ENCODE peak calls at places on chromosomes 6 and 20, in six cellular contexts. One of them, this sample, is unnamed.
A peak's percentile ranks its signal among the peaks of the same experiment; 100 is the strongest.

GRCh38 chr6:79094938-79095337 is 16.9 kb upstream of the PHIP start:
- DNase-seq in neural progenitor cell: no peak
- DNase-seq in breast epithelium: no peak
- DNase-seq in kidney: no peak
- DNase-seq in cardiac muscle cell: no peak
- DNase-seq in prostate gland: no peak
- DNase-seq in this sample: no peak

GRCh38 chr6:102553214-102553613 is 1159.7 kb downstream of the GRIK2 start:
- DNase-seq in neural progenitor cell: no peak
- DNase-seq in breast epithelium: no peak
- DNase-seq in kidney: no peak
- DNase-seq in cardiac muscle cell: no peak
- DNase-seq in prostate gland: no peak
- DNase-seq in this sample: no peak

GRCh38 chr6:107708435-107708834 is 115.7 kb downstream of the SCML4 start:
- DNase-seq in neural progenitor cell: no peak
- DNase-seq in breast epithelium: no peak
- DNase-seq in kidney: no peak
- DNase-seq in cardiac muscle cell: no peak
- DNase-seq in prostate gland: no peak
- DNase-seq in this sample: no peak

GRCh38 chr6:110432285-110432899 is 17.0 kb upstream of the DDO start:
- DNase-seq in neural progenitor cell: no peak
- DNase-seq in breast epithelium: no peak
- DNase-seq in kidney: no peak
- DNase-seq in cardiac muscle cell: peak; percentile 8
- DNase-seq in prostate gland: no peak
- DNase-seq in this sample: no peak

GRCh38 chr20:8155229-8155628 is 23.2 kb downstream of the PLCB1 start:
- DNase-seq in neural progenitor cell: no peak
- DNase-seq in breast epithelium: no peak
- DNase-seq in kidney: no peak
- DNase-seq in cardiac muscle cell: no peak
- DNase-seq in prostate gland: no peak
- DNase-seq in this sample: no peak

GRCh38 chr6:80098392-80098791 is 8.1 kb upstream of the BCKDHB start:
- DNase-seq in neural progenitor cell: no peak
- DNase-seq in breast epithelium: no peak
- DNase-seq in kidney: no peak
- DNase-seq in cardiac muscle cell: no peak
- DNase-seq in prostate gland: no peak
- DNase-seq in this sample: no peak

GRCh38 chr6:82711105-82711829 is 347.6 kb downstream of the TPBG start:
- DNase-seq in neural progenitor cell: no peak
- DNase-seq in breast epithelium: no peak
- DNase-seq in kidney: no peak
- DNase-seq in cardiac muscle cell: no peak
- DNase-seq in prostate gland: no peak
- DNase-seq in this sample: no peak

GRCh38 chr20:53708129-53708968 is 114.7 kb upstream of the ZNF217 start:
- DNase-seq in neural progenitor cell: peak; percentile 16
- DNase-seq in breast epithelium: no peak
- DNase-seq in kidney: no peak
- DNase-seq in cardiac muscle cell: no peak
- DNase-seq in prostate gland: no peak
- DNase-seq in this sample: no peak

GRCh38 chr6:31175961-31176360 is 5.5 kb upstream of the POU5F1 start:
- DNase-seq in neural progenitor cell: no peak
- DNase-seq in breast epithelium: no peak
- DNase-seq in kidney: peak; percentile 16
- DNase-seq in cardiac muscle cell: peak; percentile 69
- DNase-seq in prostate gland: no peak
- DNase-seq in this sample: no peak

GRCh38 chr20:19045366-19045765 is 167.1 kb upstream of the SLC24A3 start:
- DNase-seq in neural progenitor cell: no peak
- DNase-seq in breast epithelium: no peak
- DNase-seq in kidney: no peak
- DNase-seq in cardiac muscle cell: no peak
- DNase-seq in prostate gland: no peak
- DNase-seq in this sample: no peak

GRCh38 chr6:159929819-159930218 is 39.0 kb downstream of the MAS1 start:
- DNase-seq in neural progenitor cell: no peak
- DNase-seq in breast epithelium: no peak
- DNase-seq in kidney: peak; percentile 78
- DNase-seq in cardiac muscle cell: peak; percentile 18
- DNase-seq in prostate gland: no peak
- DNase-seq in this sample: peak; percentile 80

GRCh38 chr20:63303095-63303666 is 10.2 kb downstream of the COL20A1 start:
- DNase-seq in neural progenitor cell: no peak
- DNase-seq in breast epithelium: no peak
- DNase-seq in kidney: no peak
- DNase-seq in cardiac muscle cell: no peak
- DNase-seq in prostate gland: no peak
- DNase-seq in this sample: no peak

GRCh38 chr20:47392721-47393073 is 36.2 kb upstream of the ZMYND8 start:
- DNase-seq in neural progenitor cell: no peak
- DNase-seq in breast epithelium: no peak
- DNase-seq in kidney: no peak
- DNase-seq in cardiac muscle cell: no peak
- DNase-seq in prostate gland: no peak
- DNase-seq in this sample: no peak

GRCh38 chr6:158910484-158911075 is 89.4 kb downstream of the RSPH3 start:
- DNase-seq in neural progenitor cell: peak; percentile 76
- DNase-seq in breast epithelium: peak; percentile 35
- DNase-seq in kidney: no peak
- DNase-seq in cardiac muscle cell: no peak
- DNase-seq in prostate gland: peak; percentile 79
- DNase-seq in this sample: peak; percentile 51

GRCh38 chr6:81751388-81752083 is 945 bp downstream of the TENT5A start:
- DNase-seq in neural progenitor cell: peak; percentile 62
- DNase-seq in breast epithelium: peak; percentile 28
- DNase-seq in kidney: peak; percentile 87
- DNase-seq in cardiac muscle cell: peak; percentile 62
- DNase-seq in prostate gland: peak; percentile 44
- DNase-seq in this sample: peak; percentile 65

GRCh38 chr6:128064540-128064895 is 163.7 kb upstream of the THEMIS start:
- DNase-seq in neural progenitor cell: no peak
- DNase-seq in breast epithelium: no peak
- DNase-seq in kidney: no peak
- DNase-seq in cardiac muscle cell: no peak
- DNase-seq in prostate gland: no peak
- DNase-seq in this sample: no peak

GRCh38 chr20:48832423-48832735 is 4.6 kb upstream of the PREX1 start:
- DNase-seq in neural progenitor cell: no peak
- DNase-seq in breast epithelium: no peak
- DNase-seq in kidney: no peak
- DNase-seq in cardiac muscle cell: no peak
- DNase-seq in prostate gland: no peak
- DNase-seq in this sample: no peak

GRCh38 chr6:158142789-158143188 is 25.3 kb downstream of the SERAC1 start:
- DNase-seq in neural progenitor cell: no peak
- DNase-seq in breast epithelium: peak; percentile 35
- DNase-seq in kidney: no peak
- DNase-seq in cardiac muscle cell: peak; percentile 43
- DNase-seq in prostate gland: peak; percentile 73
- DNase-seq in this sample: no peak

DNA sequence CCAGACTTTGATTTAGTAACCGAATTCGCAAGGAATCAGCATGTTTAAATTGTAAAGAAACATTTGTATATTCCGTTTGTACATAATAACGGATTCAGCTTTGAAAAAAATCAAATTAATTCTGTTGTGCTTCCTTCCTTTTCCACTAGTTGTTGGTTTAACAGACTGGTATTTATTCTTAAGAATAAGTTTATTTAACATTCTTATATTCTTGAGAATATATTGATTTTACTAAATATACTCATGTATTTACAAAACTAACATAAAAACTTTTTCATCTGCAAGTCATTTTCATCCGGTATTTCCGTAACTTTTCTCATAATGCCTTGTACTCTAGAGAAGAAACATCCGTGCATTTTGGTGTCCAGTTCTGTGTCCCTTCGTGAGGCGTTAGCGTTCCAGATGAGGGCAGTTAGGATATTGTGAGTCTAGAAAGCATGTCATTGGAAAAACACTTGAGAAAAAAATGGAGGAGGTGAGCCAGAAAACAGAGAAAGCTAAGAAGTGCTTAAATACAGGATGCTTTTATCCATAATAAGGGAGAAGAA is 1.6 kb downstream of the WRNIP1 start:
- DNase-seq in neural progenitor cell: no peak
- DNase-seq in breast epithelium: no peak
- DNase-seq in kidney: no peak
- DNase-seq in cardiac muscle cell: no peak
- DNase-seq in prostate gland: no peak
- DNase-seq in this sample: peak; percentile 45
- H3K36me3 ChIP-seq in neural progenitor cell: no peaks in the 10 kb centered on the region
- H3K36me3 ChIP-seq in breast epithelium: no peaks in the 10 kb centered on the region
- H3K36me3 ChIP-seq in kidney: peaks cover 3% of the 10 kb centered on the region
- H3K36me3 ChIP-seq in cardiac muscle cell: no peaks in the 10 kb centered on the region
- H3K36me3 ChIP-seq in prostate gland: no peaks in the 10 kb centered on the region
- H3K36me3 ChIP-seq in this sample: no peaks in the 10 kb centered on the region

DNA sequence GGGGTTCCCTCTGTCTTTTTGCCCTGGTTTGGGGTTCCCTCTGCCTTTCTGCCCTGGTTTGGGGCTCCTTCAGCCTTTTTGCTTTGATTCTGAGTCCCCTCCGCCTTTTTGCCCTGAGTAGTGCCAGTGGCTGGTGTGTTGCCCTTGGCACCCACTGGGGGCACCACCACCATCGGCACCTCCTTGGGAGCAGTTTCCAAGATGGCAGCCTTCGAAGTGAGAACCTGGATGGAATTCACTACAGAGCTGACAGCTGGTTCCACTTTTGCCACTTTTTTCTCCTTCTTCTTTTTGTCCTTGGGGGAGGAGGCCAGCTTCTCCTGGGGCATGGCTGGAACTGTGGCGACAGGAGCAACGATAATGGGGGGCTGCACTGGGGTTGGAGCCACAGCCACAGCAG is 22.2 kb downstream of the RRBP1 start:
- DNase-seq in neural progenitor cell: no peak
- DNase-seq in breast epithelium: no peak
- DNase-seq in kidney: no peak
- DNase-seq in cardiac muscle cell: no peak
- DNase-seq in prostate gland: no peak
- DNase-seq in this sample: no peak
- TF ChIP-seq CTCF in neural progenitor cell: peak; percentile 8
- TF ChIP-seq CTCF in breast epithelium: no peak
- TF ChIP-seq CTCF in kidney: no peak
- TF ChIP-seq CTCF in cardiac muscle cell: no peak
- TF ChIP-seq CTCF in prostate gland: no peak
- TF ChIP-seq CTCF in this sample: no peak

GRCh38 chr6:131594074-131594473 is 21.0 kb downstream of the ARG1 start:
- DNase-seq in neural progenitor cell: no peak
- DNase-seq in breast epithelium: no peak
- DNase-seq in kidney: no peak
- DNase-seq in cardiac muscle cell: no peak
- DNase-seq in prostate gland: no peak
- DNase-seq in this sample: no peak

GRCh38 chr6:131597448-131597847 is 24.4 kb downstream of the ARG1 start:
- DNase-seq in neural progenitor cell: no peak
- DNase-seq in breast epithelium: no peak
- DNase-seq in kidney: no peak
- DNase-seq in cardiac muscle cell: peak; percentile 9
- DNase-seq in prostate gland: no peak
- DNase-seq in this sample: no peak

GRCh38 chr6:131592935-131593334 is 19.9 kb downstream of the ARG1 start:
- DNase-seq in neural progenitor cell: no peak
- DNase-seq in breast epithelium: no peak
- DNase-seq in kidney: no peak
- DNase-seq in cardiac muscle cell: no peak
- DNase-seq in prostate gland: no peak
- DNase-seq in this sample: no peak
- H3K36me3 ChIP-seq in neural progenitor cell: peaks cover 7% of the 10 kb centered on the region
- H3K36me3 ChIP-seq in breast epithelium: peaks cover 7% of the 10 kb centered on the region
- H3K36me3 ChIP-seq in kidney: peaks cover 37% of the 10 kb centered on the region
- H3K36me3 ChIP-seq in cardiac muscle cell: peaks cover 61% of the 10 kb centered on the region
- H3K36me3 ChIP-seq in prostate gland: peaks cover 5% of the 10 kb centered on the region
- H3K36me3 ChIP-seq in this sample: peaks cover 65% of the 10 kb centered on the region

DNA sequence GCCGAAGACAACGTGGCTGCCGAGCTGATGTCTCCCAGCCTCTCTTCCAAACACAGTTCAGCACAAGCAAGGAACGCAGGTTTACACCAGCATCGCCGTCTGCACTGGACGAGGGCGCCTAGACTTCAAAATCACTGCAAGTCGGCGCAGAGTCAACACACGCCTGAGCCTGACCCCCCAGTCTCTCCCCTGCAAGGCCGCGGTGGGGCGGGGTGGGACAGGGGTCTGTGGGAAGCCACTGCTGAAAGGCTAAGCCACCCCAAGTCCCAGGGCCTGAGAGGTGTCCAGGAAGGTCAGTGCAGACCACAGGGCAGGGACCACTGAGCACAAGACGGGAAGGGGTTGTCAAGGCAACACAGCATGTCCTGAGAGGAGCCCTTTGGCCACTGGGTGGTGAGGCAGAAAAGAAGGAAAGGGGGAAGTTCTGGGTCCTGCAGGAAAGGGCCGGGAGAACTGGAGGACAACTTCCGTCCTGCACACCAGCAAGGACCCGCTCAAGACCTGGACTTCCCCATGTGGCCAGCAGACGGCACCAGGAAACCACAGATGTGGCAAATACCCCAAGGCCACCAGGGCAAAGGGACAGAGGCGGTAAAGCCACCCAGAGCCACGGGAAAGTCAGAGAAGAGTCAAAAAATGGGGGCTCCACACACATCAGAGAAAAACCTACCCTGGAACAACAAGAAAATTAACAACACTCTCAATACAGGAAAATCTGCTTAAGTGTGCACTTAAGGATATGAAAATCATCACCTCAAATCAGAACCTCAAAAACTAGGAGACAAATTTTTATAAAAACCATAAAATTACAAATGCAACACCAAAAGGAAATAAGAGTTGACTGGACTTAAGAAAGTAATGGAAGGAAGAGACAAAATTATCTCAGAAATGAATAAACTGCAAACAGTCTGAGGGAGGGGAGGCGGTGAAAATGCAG is 84.8 kb downstream of the TAF4 start:
- DNase-seq in neural progenitor cell: peak; percentile 60
- DNase-seq in breast epithelium: peak; percentile 38
- DNase-seq in kidney: no peak
- DNase-seq in cardiac muscle cell: peak; percentile 15
- DNase-seq in prostate gland: no peak
- DNase-seq in this sample: no peak
- TF ChIP-seq CTCF in neural progenitor cell: peak; percentile 46
- TF ChIP-seq CTCF in breast epithelium: peak; percentile 80
- TF ChIP-seq CTCF in kidney: peak; percentile 64
- TF ChIP-seq CTCF in cardiac muscle cell: peak; percentile 30
- TF ChIP-seq CTCF in prostate gland: peak; percentile 29
- TF ChIP-seq CTCF in this sample: no peak